ENCODE peak calls at places on chromosomes 7 and 10, in seven cellular contexts. One of them, this sample, is unnamed.
A peak's percentile ranks its signal among the peaks of the same experiment; 100 is the strongest.

GRCh38 chr7:91353923-91354322 is 89.7 kb downstream of the FZD1 start:
- DNase-seq in fibroblast of lung: no peak
- DNase-seq in dorsolateral prefrontal cortex: no peak
- DNase-seq in tibial artery: no peak
- DNase-seq in IMR-90: no peak
- DNase-seq in mammary epithelial cell: no peak
- DNase-seq in HFF-Myc: no peak
- DNase-seq in this sample: no peak

GRCh38 chr7:12458520-12459131 is 55.0 kb upstream of the VWDE start:
- DNase-seq in fibroblast of lung: peak; percentile 28
- DNase-seq in dorsolateral prefrontal cortex: no peak
- DNase-seq in tibial artery: no peak
- DNase-seq in IMR-90: peak; percentile 25
- DNase-seq in mammary epithelial cell: peak; percentile 19
- DNase-seq in HFF-Myc: peak; percentile 9
- DNase-seq in this sample: no peak

GRCh38 chr7:151251328-151251925 is 2.9 kb upstream of the SMARCD3 start:
- DNase-seq in fibroblast of lung: peak; percentile 79
- DNase-seq in dorsolateral prefrontal cortex: peak; percentile 30
- DNase-seq in tibial artery: no peak
- DNase-seq in IMR-90: peak; percentile 66
- DNase-seq in mammary epithelial cell: peak; percentile 33
- DNase-seq in HFF-Myc: no peak
- DNase-seq in this sample: peak; percentile 69

GRCh38 chr7:85471740-85472139 is 284.9 kb upstream of the SEMA3D start:
- DNase-seq in fibroblast of lung: peak; percentile 90
- DNase-seq in dorsolateral prefrontal cortex: no peak
- DNase-seq in tibial artery: no peak
- DNase-seq in IMR-90: peak; percentile 86
- DNase-seq in mammary epithelial cell: peak; percentile 17
- DNase-seq in HFF-Myc: peak; percentile 30
- DNase-seq in this sample: no peak

GRCh38 chr10:116849271-116850057 is at the start of gene ENO4:
- DNase-seq in fibroblast of lung: peak; percentile 84
- DNase-seq in dorsolateral prefrontal cortex: peak; percentile 74
- DNase-seq in tibial artery: peak; percentile 33
- DNase-seq in IMR-90: peak; percentile 73
- DNase-seq in mammary epithelial cell: peak; percentile 80
- DNase-seq in HFF-Myc: peak; percentile 43
- DNase-seq in this sample: peak; percentile 29

GRCh38 chr7:50981743-50982142 is 199.0 kb upstream of the GRB10 start:
- DNase-seq in fibroblast of lung: no peak
- DNase-seq in dorsolateral prefrontal cortex: no peak
- DNase-seq in tibial artery: no peak
- DNase-seq in IMR-90: no peak
- DNase-seq in mammary epithelial cell: no peak
- DNase-seq in HFF-Myc: no peak
- DNase-seq in this sample: no peak

GRCh38 chr7:112495820-112496462 is 15.2 kb downstream of the LSMEM1 start:
- DNase-seq in fibroblast of lung: peak; percentile 55
- DNase-seq in dorsolateral prefrontal cortex: peak; percentile 21
- DNase-seq in tibial artery: peak; percentile 66
- DNase-seq in IMR-90: peak; percentile 64
- DNase-seq in mammary epithelial cell: peak; percentile 64
- DNase-seq in HFF-Myc: no peak
- DNase-seq in this sample: no peak

GRCh38 chr7:44307905-44308740 is 17.3 kb downstream of the CAMK2B start:
- DNase-seq in fibroblast of lung: no peak
- DNase-seq in dorsolateral prefrontal cortex: no peak
- DNase-seq in tibial artery: no peak
- DNase-seq in IMR-90: no peak
- DNase-seq in mammary epithelial cell: peak; percentile 83
- DNase-seq in HFF-Myc: no peak
- DNase-seq in this sample: no peak

GRCh38 chr7:99525713-99526440 is 21.4 kb downstream of the ZKSCAN5 start:
- DNase-seq in fibroblast of lung: no peak
- DNase-seq in dorsolateral prefrontal cortex: no peak
- DNase-seq in tibial artery: no peak
- DNase-seq in IMR-90: no peak
- DNase-seq in mammary epithelial cell: no peak
- DNase-seq in HFF-Myc: no peak
- DNase-seq in this sample: no peak
- TF ChIP-seq CTCF in fibroblast of lung: no peak
- TF ChIP-seq CTCF in dorsolateral prefrontal cortex: no peak
- TF ChIP-seq CTCF in tibial artery: no peak
- TF ChIP-seq CTCF in IMR-90: peak; percentile 25
- TF ChIP-seq CTCF in mammary epithelial cell: peak; percentile 46
- TF ChIP-seq CTCF in HFF-Myc: peak; percentile 41
- TF ChIP-seq CTCF in this sample: peak; percentile 45

GRCh38 chr7:107564553-107565298 is 955 bp downstream of the DUS4L start:
- DNase-seq in fibroblast of lung: peak; percentile 94
- DNase-seq in dorsolateral prefrontal cortex: no peak
- DNase-seq in tibial artery: no peak
- DNase-seq in IMR-90: peak; percentile 95
- DNase-seq in mammary epithelial cell: peak; percentile 93
- DNase-seq in HFF-Myc: no peak
- DNase-seq in this sample: no peak
- TF ChIP-seq CTCF in fibroblast of lung: no peak
- TF ChIP-seq CTCF in dorsolateral prefrontal cortex: no peak
- TF ChIP-seq CTCF in tibial artery: no peak
- TF ChIP-seq CTCF in IMR-90: peak; percentile 7
- TF ChIP-seq CTCF in mammary epithelial cell: peak; percentile 12
- TF ChIP-seq CTCF in HFF-Myc: no peak
- TF ChIP-seq CTCF in this sample: no peak

DNA sequence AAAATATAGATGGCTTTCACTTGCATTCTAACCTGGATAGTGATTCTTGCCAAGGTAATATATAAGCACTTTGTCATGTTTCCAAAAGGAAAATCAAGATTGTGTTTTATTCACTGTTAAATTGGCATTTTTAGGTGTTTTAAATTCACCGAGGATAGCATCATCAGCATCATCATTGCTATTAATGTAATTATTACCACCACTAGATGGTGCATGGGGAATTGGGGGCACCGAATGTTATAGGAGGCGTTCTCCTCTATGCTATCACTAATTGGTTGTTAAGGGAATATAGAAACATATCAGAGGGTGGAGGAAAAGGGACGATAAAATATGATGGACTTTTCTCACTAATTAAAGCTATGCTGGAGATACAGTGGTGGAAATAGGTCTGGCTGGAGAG is 95.5 kb downstream of the CELF2 start:
- DNase-seq in fibroblast of lung: no peak
- DNase-seq in dorsolateral prefrontal cortex: no peak
- DNase-seq in tibial artery: no peak
- DNase-seq in IMR-90: no peak
- DNase-seq in mammary epithelial cell: no peak
- DNase-seq in HFF-Myc: no peak
- DNase-seq in this sample: no peak
- TF ChIP-seq CTCF in fibroblast of lung: peak; percentile 14
- TF ChIP-seq CTCF in dorsolateral prefrontal cortex: peak; percentile 46
- TF ChIP-seq CTCF in tibial artery: peak; percentile 19
- TF ChIP-seq CTCF in IMR-90: no peak
- TF ChIP-seq CTCF in mammary epithelial cell: no peak
- TF ChIP-seq CTCF in HFF-Myc: peak; percentile 12
- TF ChIP-seq CTCF in this sample: peak; percentile 15

GRCh38 chr10:89414146-89414878 is at the start of gene IFIT5:
- DNase-seq in fibroblast of lung: peak; percentile 73
- DNase-seq in dorsolateral prefrontal cortex: peak; percentile 75
- DNase-seq in tibial artery: peak; percentile 73
- DNase-seq in IMR-90: peak; percentile 67
- DNase-seq in mammary epithelial cell: peak; percentile 71
- DNase-seq in HFF-Myc: no peak
- DNase-seq in this sample: peak; percentile 54
- TF ChIP-seq CTCF in fibroblast of lung: no peak
- TF ChIP-seq CTCF in dorsolateral prefrontal cortex: no peak
- TF ChIP-seq CTCF in tibial artery: no peak
- TF ChIP-seq CTCF in IMR-90: no peak
- TF ChIP-seq CTCF in mammary epithelial cell: no peak
- TF ChIP-seq CTCF in HFF-Myc: no peak
- TF ChIP-seq CTCF in this sample: no peak

GRCh38 chr7:88761779-88762178 is 2.3 kb downstream of the ZNF804B start:
- DNase-seq in fibroblast of lung: no peak
- DNase-seq in dorsolateral prefrontal cortex: no peak
- DNase-seq in tibial artery: no peak
- DNase-seq in IMR-90: no peak
- DNase-seq in mammary epithelial cell: no peak
- DNase-seq in HFF-Myc: no peak
- DNase-seq in this sample: no peak
- TF ChIP-seq CTCF in fibroblast of lung: no peak
- TF ChIP-seq CTCF in dorsolateral prefrontal cortex: no peak
- TF ChIP-seq CTCF in tibial artery: no peak
- TF ChIP-seq CTCF in IMR-90: no peak
- TF ChIP-seq CTCF in mammary epithelial cell: no peak
- TF ChIP-seq CTCF in HFF-Myc: no peak
- TF ChIP-seq CTCF in this sample: no peak